ENCODE peak calls at places on chromosome 1, in six cellular contexts. One of them, this sample, is unnamed.

GRCh38 chr1:22761821-22762220 is 51.2 kb downstream of the EPHB2 start:
- DNase-seq in A549: no peak
- DNase-seq in HepG2: no peak
- DNase-seq in endothelial cell of umbilical vein: no peak
- DNase-seq in K562: no peak
- DNase-seq in GM12878: no peak
- DNase-seq in this sample: no peak

GRCh38 chr1:54649130-54649898 is 7.7 kb downstream of the MROH7 start:
- DNase-seq in A549: peak; percentile 28
- DNase-seq in HepG2: peak; percentile 70
- DNase-seq in endothelial cell of umbilical vein: no peak
- DNase-seq in K562: peak; percentile 4
- DNase-seq in GM12878: no peak
- DNase-seq in this sample: no peak

GRCh38 chr1:216054593-216054992 is 368.7 kb downstream of the USH2A start:
- DNase-seq in A549: no peak
- DNase-seq in HepG2: no peak
- DNase-seq in endothelial cell of umbilical vein: no peak
- DNase-seq in K562: no peak
- DNase-seq in GM12878: no peak
- DNase-seq in this sample: no peak

GRCh38 chr1:180522204-180522497 is 19.8 kb upstream of the ACBD6 start:
- DNase-seq in A549: no peak
- DNase-seq in HepG2: peak; percentile 73
- DNase-seq in endothelial cell of umbilical vein: no peak
- DNase-seq in K562: peak; percentile 28
- DNase-seq in GM12878: no peak
- DNase-seq in this sample: no peak

GRCh38 chr1:70685300-70686286 is 274.5 kb downstream of the CTH start:
- DNase-seq in A549: peak; percentile 58
- DNase-seq in HepG2: peak; percentile 68
- DNase-seq in endothelial cell of umbilical vein: peak; percentile 64
- DNase-seq in K562: peak; percentile 60
- DNase-seq in GM12878: peak; percentile 13
- DNase-seq in this sample: peak; percentile 67

GRCh38 chr1:3167255-3167654 is 98.3 kb downstream of the PRDM16 start:
- DNase-seq in A549: no peak
- DNase-seq in HepG2: no peak
- DNase-seq in endothelial cell of umbilical vein: no peak
- DNase-seq in K562: no peak
- DNase-seq in GM12878: no peak
- DNase-seq in this sample: no peak

GRCh38 chr1:8359617-8360481 is 41.9 kb downstream of the SLC45A1 start:
- DNase-seq in A549: no peak
- DNase-seq in HepG2: no peak
- DNase-seq in endothelial cell of umbilical vein: no peak
- DNase-seq in K562: no peak
- DNase-seq in GM12878: no peak
- DNase-seq in this sample: no peak

GRCh38 chr1:209106237-209106741 is 477.2 kb upstream of the CAMK1G start:
- DNase-seq in A549: peak; percentile 12
- DNase-seq in HepG2: no peak
- DNase-seq in endothelial cell of umbilical vein: no peak
- DNase-seq in K562: no peak
- DNase-seq in GM12878: no peak
- DNase-seq in this sample: no peak

GRCh38 chr1:226487921-226488320 is 60.6 kb upstream of the STUM start:
- DNase-seq in A549: no peak
- DNase-seq in HepG2: no peak
- DNase-seq in endothelial cell of umbilical vein: no peak
- DNase-seq in K562: no peak
- DNase-seq in GM12878: no peak
- DNase-seq in this sample: no peak

GRCh38 chr1:5954964-5955363 is 37.3 kb downstream of the NPHP4 start:
- DNase-seq in A549: no peak
- DNase-seq in HepG2: no peak
- DNase-seq in endothelial cell of umbilical vein: no peak
- DNase-seq in K562: no peak
- DNase-seq in GM12878: peak; percentile 3
- DNase-seq in this sample: no peak

GRCh38 chr1:248856176-248856575 is 2.7 kb downstream of the ZNF692 start:
- DNase-seq in A549: no peak
- DNase-seq in HepG2: no peak
- DNase-seq in endothelial cell of umbilical vein: no peak
- DNase-seq in K562: no peak
- DNase-seq in GM12878: no peak
- DNase-seq in this sample: no peak

GRCh38 chr1:50246869-50247268 is 138.1 kb downstream of the ELAVL4 start:
- DNase-seq in A549: no peak
- DNase-seq in HepG2: peak; percentile 3
- DNase-seq in endothelial cell of umbilical vein: no peak
- DNase-seq in K562: no peak
- DNase-seq in GM12878: no peak
- DNase-seq in this sample: no peak

GRCh38 chr1:43796111-43796581 is 88.8 kb downstream of the ST3GAL3 start:
- DNase-seq in A549: no peak
- DNase-seq in HepG2: no peak
- DNase-seq in endothelial cell of umbilical vein: no peak
- DNase-seq in K562: no peak
- DNase-seq in GM12878: no peak
- DNase-seq in this sample: peak; percentile 69

GRCh38 chr1:201542166-201543045 is 3.5 kb downstream of the NAV1 start:
- DNase-seq in A549: no peak
- DNase-seq in HepG2: no peak
- DNase-seq in endothelial cell of umbilical vein: peak; percentile 79
- DNase-seq in K562: no peak
- DNase-seq in GM12878: no peak
- DNase-seq in this sample: no peak

GRCh38 chr1:52209429-52209828 is 67.5 kb downstream of the ZFYVE9 start:
- DNase-seq in A549: no peak
- DNase-seq in HepG2: no peak
- DNase-seq in endothelial cell of umbilical vein: no peak
- DNase-seq in K562: no peak
- DNase-seq in GM12878: no peak
- DNase-seq in this sample: no peak

GRCh38 chr1:36322786-36323635 is 434 bp downstream of the EVA1B start:
- DNase-seq in A549: no peak
- DNase-seq in HepG2: no peak
- DNase-seq in endothelial cell of umbilical vein: peak; percentile 44
- DNase-seq in K562: peak; percentile 77
- DNase-seq in GM12878: no peak
- DNase-seq in this sample: peak; percentile 76

GRCh38 chr1:75097686-75098085 is 36.5 kb upstream of the LHX8 start:
- DNase-seq in A549: peak; percentile 22
- DNase-seq in HepG2: no peak
- DNase-seq in endothelial cell of umbilical vein: peak; percentile 19
- DNase-seq in K562: no peak
- DNase-seq in GM12878: no peak
- DNase-seq in this sample: no peak

GRCh38 chr1:187018291-187018690 is 189.5 kb downstream of the PLA2G4A start:
- DNase-seq in A549: no peak
- DNase-seq in HepG2: no peak
- DNase-seq in endothelial cell of umbilical vein: no peak
- DNase-seq in K562: no peak
- DNase-seq in GM12878: no peak
- DNase-seq in this sample: no peak

GRCh38 chr1:187009320-187009719 is 180.6 kb downstream of the PLA2G4A start:
- DNase-seq in A549: no peak
- DNase-seq in HepG2: no peak
- DNase-seq in endothelial cell of umbilical vein: no peak
- DNase-seq in K562: no peak
- DNase-seq in GM12878: no peak
- DNase-seq in this sample: no peak

GRCh38 chr1:187010571-187011309 is 182.0 kb downstream of the PLA2G4A start:
- DNase-seq in A549: no peak
- DNase-seq in HepG2: no peak
- DNase-seq in endothelial cell of umbilical vein: peak; percentile 45
- DNase-seq in K562: no peak
- DNase-seq in GM12878: no peak
- DNase-seq in this sample: no peak

DNA sequence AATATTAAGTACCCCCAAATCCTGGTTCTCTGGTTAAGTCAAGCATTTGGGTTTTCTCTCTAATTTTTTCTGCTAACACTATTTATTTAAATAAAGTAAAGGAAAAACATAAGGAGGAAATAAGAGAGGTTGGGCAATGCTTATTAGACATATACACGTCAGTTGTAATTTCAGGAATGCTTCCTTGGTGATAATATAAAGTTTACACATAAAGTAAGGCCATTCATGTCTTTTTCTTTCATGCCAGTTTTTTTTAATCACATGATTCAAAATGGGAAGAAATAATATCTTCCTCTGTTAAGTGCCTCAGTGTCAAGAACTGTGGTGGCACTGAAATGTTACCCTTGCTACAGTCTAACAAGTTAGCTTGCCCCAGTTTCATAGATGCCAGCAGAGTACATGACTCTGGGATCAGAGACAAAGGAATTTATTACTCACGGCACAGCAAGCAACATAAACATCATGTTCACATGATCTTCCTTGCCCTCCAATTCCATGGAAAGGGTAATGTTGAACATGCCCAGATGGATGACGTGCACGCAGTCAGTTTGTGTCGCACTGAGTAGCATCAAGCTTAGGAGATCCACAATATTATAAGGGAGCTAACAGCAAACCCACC is 184.9 kb downstream of the PLA2G4A start:
- DNase-seq in A549: no peak
- DNase-seq in HepG2: no peak
- DNase-seq in endothelial cell of umbilical vein: no peak
- DNase-seq in K562: no peak
- DNase-seq in GM12878: no peak
- DNase-seq in this sample: no peak
- TF ChIP-seq CTCF in A549: no peak
- TF ChIP-seq CTCF in HepG2: no peak
- TF ChIP-seq CTCF in endothelial cell of umbilical vein: no peak
- TF ChIP-seq CTCF in K562: no peak
- TF ChIP-seq CTCF in GM12878: no peak
- TF ChIP-seq CTCF in this sample: no peak

GRCh38 chr1:31181515-31182343 is 58.0 kb downstream of the NKAIN1 start:
- DNase-seq in A549: peak; percentile 68
- DNase-seq in HepG2: peak; percentile 23
- DNase-seq in endothelial cell of umbilical vein: peak; percentile 42
- DNase-seq in K562: peak; percentile 81
- DNase-seq in GM12878: no peak
- DNase-seq in this sample: peak; percentile 68
- TF ChIP-seq MYC in A549: no peak
- TF ChIP-seq MYC in HepG2: peak; percentile 53
- TF ChIP-seq MYC in endothelial cell of umbilical vein: no peak
- TF ChIP-seq MYC in K562: peak; percentile 87
- TF ChIP-seq MYC in GM12878: no peak
- TF ChIP-seq MYC in this sample: no peak

GRCh38 chr1:243291287-243291686 is 35.4 kb downstream of the SDCCAG8 start:
- DNase-seq in A549: no peak
- DNase-seq in HepG2: no peak
- DNase-seq in endothelial cell of umbilical vein: no peak
- DNase-seq in K562: no peak
- DNase-seq in GM12878: no peak
- DNase-seq in this sample: no peak
- TF ChIP-seq MAX in A549: no peak
- TF ChIP-seq MAX in HepG2: no peak
- TF ChIP-seq MAX in endothelial cell of umbilical vein: no peak
- TF ChIP-seq MAX in K562: no peak
- TF ChIP-seq MAX in GM12878: no peak
- TF ChIP-seq MAX in this sample: no peak

GRCh38 chr1:90613371-90613770 is 103.7 kb downstream of the BARHL2 start:
- DNase-seq in A549: no peak
- DNase-seq in HepG2: no peak
- DNase-seq in endothelial cell of umbilical vein: no peak
- DNase-seq in K562: no peak
- DNase-seq in GM12878: no peak
- DNase-seq in this sample: no peak

GRCh38 chr1:90612033-90612432 is 105.1 kb downstream of the BARHL2 start:
- DNase-seq in A549: no peak
- DNase-seq in HepG2: no peak
- DNase-seq in endothelial cell of umbilical vein: no peak
- DNase-seq in K562: no peak
- DNase-seq in GM12878: no peak
- DNase-seq in this sample: no peak

GRCh38 chr1:90614872-90615271 is 102.2 kb downstream of the BARHL2 start:
- DNase-seq in A549: no peak
- DNase-seq in HepG2: no peak
- DNase-seq in endothelial cell of umbilical vein: no peak
- DNase-seq in K562: peak; percentile 23
- DNase-seq in GM12878: no peak
- DNase-seq in this sample: no peak

DNA sequence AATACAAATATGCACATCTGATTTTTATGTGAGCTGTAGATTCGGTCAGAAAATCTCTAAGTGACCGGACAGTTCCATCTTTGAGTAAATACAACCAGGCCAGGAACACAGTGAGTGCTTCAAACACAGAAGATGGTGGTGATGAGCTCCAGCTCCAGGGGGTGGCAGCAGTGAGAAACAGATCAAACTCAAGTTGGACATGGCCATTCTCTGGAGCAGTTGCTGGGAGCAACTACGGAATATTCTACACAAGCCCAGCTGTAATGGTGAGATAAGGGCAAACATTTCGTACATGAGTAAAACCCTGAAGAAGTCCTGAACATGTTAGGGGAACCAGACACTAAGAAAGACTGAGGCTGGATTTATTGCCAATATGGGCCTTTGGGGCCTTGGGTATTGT is 100.7 kb downstream of the BARHL2 start:
- DNase-seq in A549: peak; percentile 31
- DNase-seq in HepG2: peak; percentile 14
- DNase-seq in endothelial cell of umbilical vein: peak; percentile 8
- DNase-seq in K562: peak; percentile 34
- DNase-seq in GM12878: no peak
- DNase-seq in this sample: peak; percentile 20
- TF ChIP-seq CTCF in A549: no peak
- TF ChIP-seq CTCF in HepG2: peak; percentile 58
- TF ChIP-seq CTCF in endothelial cell of umbilical vein: no peak
- TF ChIP-seq CTCF in K562: peak; percentile 62
- TF ChIP-seq CTCF in GM12878: peak; percentile 11
- TF ChIP-seq CTCF in this sample: peak; percentile 35

GRCh38 chr1:204263240-204263848 is 49.6 kb upstream of the GOLT1A start:
- DNase-seq in A549: no peak
- DNase-seq in HepG2: no peak
- DNase-seq in endothelial cell of umbilical vein: no peak
- DNase-seq in K562: no peak
- DNase-seq in GM12878: no peak
- DNase-seq in this sample: no peak

GRCh38 chr1:204261746-204262505 is 48.1 kb upstream of the GOLT1A start:
- DNase-seq in A549: no peak
- DNase-seq in HepG2: no peak
- DNase-seq in endothelial cell of umbilical vein: no peak
- DNase-seq in K562: no peak
- DNase-seq in GM12878: no peak
- DNase-seq in this sample: no peak

GRCh38 chr1:204260601-204261197 is 46.9 kb upstream of the GOLT1A start:
- DNase-seq in A549: no peak
- DNase-seq in HepG2: no peak
- DNase-seq in endothelial cell of umbilical vein: no peak
- DNase-seq in K562: no peak
- DNase-seq in GM12878: no peak
- DNase-seq in this sample: no peak

GRCh38 chr1:204261266-204261665 is 47.5 kb upstream of the GOLT1A start:
- DNase-seq in A549: no peak
- DNase-seq in HepG2: no peak
- DNase-seq in endothelial cell of umbilical vein: no peak
- DNase-seq in K562: no peak
- DNase-seq in GM12878: no peak
- DNase-seq in this sample: no peak

GRCh38 chr1:204262506-204263239 is 48.9 kb upstream of the GOLT1A start:
- DNase-seq in A549: no peak
- DNase-seq in HepG2: no peak
- DNase-seq in endothelial cell of umbilical vein: no peak
- DNase-seq in K562: no peak
- DNase-seq in GM12878: no peak
- DNase-seq in this sample: no peak
- TF ChIP-seq MYC in A549: no peak
- TF ChIP-seq MYC in HepG2: no peak
- TF ChIP-seq MYC in endothelial cell of umbilical vein: no peak
- TF ChIP-seq MYC in K562: no peak
- TF ChIP-seq MYC in GM12878: no peak
- TF ChIP-seq MYC in this sample: no peak

This sample was measured in NB4.